ENCODE peak calls at places on chromosomes 5 and 9, in six cellular contexts. One of them, this sample, is unnamed.

GRCh38 chr5:42518595-42519067 is 95.4 kb downstream of the GHR start:
- DNase-seq in mammary epithelial cell: no peak
- DNase-seq in thyroid gland: no peak
- DNase-seq in natural killer cell: no peak
- DNase-seq in H9: no peak
- DNase-seq in left ventricle myocardium inferior: no peak
- DNase-seq in this sample: no peak

GRCh38 chr5:169192572-169192971 is 108.4 kb downstream of the SLIT3 start:
- DNase-seq in mammary epithelial cell: peak; percentile 43
- DNase-seq in thyroid gland: no peak
- DNase-seq in natural killer cell: no peak
- DNase-seq in H9: no peak
- DNase-seq in left ventricle myocardium inferior: no peak
- DNase-seq in this sample: no peak

GRCh38 chr5:122615832-122616231 is 159.0 kb upstream of the SNX2 start:
- DNase-seq in mammary epithelial cell: no peak
- DNase-seq in thyroid gland: no peak
- DNase-seq in natural killer cell: no peak
- DNase-seq in H9: no peak
- DNase-seq in left ventricle myocardium inferior: no peak
- DNase-seq in this sample: no peak

GRCh38 chr9:114081441-114082016 is 3.4 kb upstream of the AMBP start:
- DNase-seq in mammary epithelial cell: no peak
- DNase-seq in thyroid gland: no peak
- DNase-seq in natural killer cell: peak; percentile 10
- DNase-seq in H9: peak; percentile 13
- DNase-seq in left ventricle myocardium inferior: no peak
- DNase-seq in this sample: no peak

GRCh38 chr5:67315082-67315801 is 118.6 kb upstream of the CD180 start:
- DNase-seq in mammary epithelial cell: peak; percentile 76
- DNase-seq in thyroid gland: no peak
- DNase-seq in natural killer cell: no peak
- DNase-seq in H9: peak; percentile 28
- DNase-seq in left ventricle myocardium inferior: no peak
- DNase-seq in this sample: no peak

GRCh38 chr5:155883966-155884555 is 442.9 kb upstream of the SGCD start:
- DNase-seq in mammary epithelial cell: no peak
- DNase-seq in thyroid gland: no peak
- DNase-seq in natural killer cell: no peak
- DNase-seq in H9: no peak
- DNase-seq in left ventricle myocardium inferior: no peak
- DNase-seq in this sample: no peak

GRCh38 chr5:100803391-100803790 is 99.7 kb downstream of the ST8SIA4 start:
- DNase-seq in mammary epithelial cell: no peak
- DNase-seq in thyroid gland: no peak
- DNase-seq in natural killer cell: no peak
- DNase-seq in H9: no peak
- DNase-seq in left ventricle myocardium inferior: no peak
- DNase-seq in this sample: no peak

GRCh38 chr9:121498150-121498486 is 1.5 kb downstream of the GGTA1 start:
- DNase-seq in mammary epithelial cell: peak; percentile 70
- DNase-seq in thyroid gland: peak; percentile 64
- DNase-seq in natural killer cell: no peak
- DNase-seq in H9: peak; percentile 75
- DNase-seq in left ventricle myocardium inferior: peak; percentile 34
- DNase-seq in this sample: peak; percentile 42

GRCh38 chr9:6566409-6567139 is 79.0 kb downstream of the GLDC start:
- DNase-seq in mammary epithelial cell: peak; percentile 99
- DNase-seq in thyroid gland: no peak
- DNase-seq in natural killer cell: no peak
- DNase-seq in H9: no peak
- DNase-seq in left ventricle myocardium inferior: no peak
- DNase-seq in this sample: no peak

GRCh38 chr9:76652894-76653293 is 111.3 kb upstream of the PCA3 start:
- DNase-seq in mammary epithelial cell: no peak
- DNase-seq in thyroid gland: no peak
- DNase-seq in natural killer cell: no peak
- DNase-seq in H9: no peak
- DNase-seq in left ventricle myocardium inferior: no peak
- DNase-seq in this sample: no peak

GRCh38 chr5:149946118-149946517 is 1.5 kb upstream of the PDE6A start:
- DNase-seq in mammary epithelial cell: no peak
- DNase-seq in thyroid gland: no peak
- DNase-seq in natural killer cell: no peak
- DNase-seq in H9: no peak
- DNase-seq in left ventricle myocardium inferior: no peak
- DNase-seq in this sample: no peak

GRCh38 chr9:79382468-79382867 is 189.3 kb upstream of the TLE4 start:
- DNase-seq in mammary epithelial cell: peak; percentile 11
- DNase-seq in thyroid gland: no peak
- DNase-seq in natural killer cell: no peak
- DNase-seq in H9: no peak
- DNase-seq in left ventricle myocardium inferior: no peak
- DNase-seq in this sample: no peak

GRCh38 chr9:112535364-112535763 is 48.7 kb downstream of the KIAA1958 start:
- DNase-seq in mammary epithelial cell: no peak
- DNase-seq in thyroid gland: no peak
- DNase-seq in natural killer cell: no peak
- DNase-seq in H9: no peak
- DNase-seq in left ventricle myocardium inferior: no peak
- DNase-seq in this sample: no peak

GRCh38 chr5:20353481-20353880 is 365.5 kb upstream of the CDH18 start:
- DNase-seq in mammary epithelial cell: peak; percentile 73
- DNase-seq in thyroid gland: no peak
- DNase-seq in natural killer cell: no peak
- DNase-seq in H9: no peak
- DNase-seq in left ventricle myocardium inferior: no peak
- DNase-seq in this sample: no peak

GRCh38 chr5:170533383-170533782 is 29.6 kb downstream of the KCNIP1 start:
- DNase-seq in mammary epithelial cell: no peak
- DNase-seq in thyroid gland: no peak
- DNase-seq in natural killer cell: no peak
- DNase-seq in H9: no peak
- DNase-seq in left ventricle myocardium inferior: no peak
- DNase-seq in this sample: no peak

GRCh38 chr5:178786859-178787499 is 56.5 kb upstream of the ZNF354A start:
- DNase-seq in mammary epithelial cell: peak; percentile 87
- DNase-seq in thyroid gland: no peak
- DNase-seq in natural killer cell: no peak
- DNase-seq in H9: no peak
- DNase-seq in left ventricle myocardium inferior: no peak
- DNase-seq in this sample: no peak

GRCh38 chr5:43486353-43486752 is 2.7 kb upstream of the TMEM267 start:
- DNase-seq in mammary epithelial cell: no peak
- DNase-seq in thyroid gland: no peak
- DNase-seq in natural killer cell: no peak
- DNase-seq in H9: no peak
- DNase-seq in left ventricle myocardium inferior: no peak
- DNase-seq in this sample: no peak

GRCh38 chr9:90124961-90125360 is 517.7 kb downstream of the DIRAS2 start:
- DNase-seq in mammary epithelial cell: no peak
- DNase-seq in thyroid gland: no peak
- DNase-seq in natural killer cell: no peak
- DNase-seq in H9: no peak
- DNase-seq in left ventricle myocardium inferior: no peak
- DNase-seq in this sample: no peak

GRCh38 chr5:1274471-1274870 is 20.4 kb downstream of the TERT start:
- DNase-seq in mammary epithelial cell: no peak
- DNase-seq in thyroid gland: no peak
- DNase-seq in natural killer cell: no peak
- DNase-seq in H9: no peak
- DNase-seq in left ventricle myocardium inferior: no peak
- DNase-seq in this sample: no peak

DNA sequence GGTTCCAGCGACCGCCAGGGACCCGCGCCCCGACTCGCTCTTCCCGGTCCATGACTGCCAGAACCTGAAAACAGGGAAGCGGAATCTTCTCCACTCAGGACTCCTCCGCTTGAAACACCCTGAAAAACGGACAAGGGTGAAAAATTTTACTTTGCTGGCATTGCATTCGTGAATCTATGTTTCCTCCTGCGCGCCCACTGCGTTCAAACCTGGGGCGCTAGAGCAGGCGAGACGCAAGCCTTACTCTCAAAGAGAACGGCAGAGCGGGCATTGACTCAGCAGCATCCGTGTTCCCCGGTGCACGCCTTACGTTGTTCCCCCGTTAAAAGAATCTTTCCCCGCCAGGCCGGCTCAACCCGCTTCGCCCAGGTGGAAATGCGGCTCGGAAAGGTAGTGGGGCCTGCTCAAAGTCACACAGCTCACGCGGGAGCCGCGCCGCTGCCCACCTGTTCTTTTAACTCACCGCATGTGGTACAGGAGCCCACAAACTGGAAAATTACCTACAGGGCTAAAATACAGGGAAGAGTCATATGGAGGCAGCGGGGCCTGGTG is 999 bp upstream of the DRD1 start:
- DNase-seq in mammary epithelial cell: no peak
- DNase-seq in thyroid gland: no peak
- DNase-seq in natural killer cell: no peak
- DNase-seq in H9: no peak
- DNase-seq in left ventricle myocardium inferior: no peak
- DNase-seq in this sample: no peak
- TF ChIP-seq CTCF in mammary epithelial cell: no peak
- TF ChIP-seq CTCF in thyroid gland: no peak
- TF ChIP-seq CTCF in natural killer cell: no peak
- TF ChIP-seq CTCF in H9: peak; percentile 6
- TF ChIP-seq CTCF in left ventricle myocardium inferior: peak; percentile 6
- TF ChIP-seq CTCF in this sample: peak; percentile 18

DNA sequence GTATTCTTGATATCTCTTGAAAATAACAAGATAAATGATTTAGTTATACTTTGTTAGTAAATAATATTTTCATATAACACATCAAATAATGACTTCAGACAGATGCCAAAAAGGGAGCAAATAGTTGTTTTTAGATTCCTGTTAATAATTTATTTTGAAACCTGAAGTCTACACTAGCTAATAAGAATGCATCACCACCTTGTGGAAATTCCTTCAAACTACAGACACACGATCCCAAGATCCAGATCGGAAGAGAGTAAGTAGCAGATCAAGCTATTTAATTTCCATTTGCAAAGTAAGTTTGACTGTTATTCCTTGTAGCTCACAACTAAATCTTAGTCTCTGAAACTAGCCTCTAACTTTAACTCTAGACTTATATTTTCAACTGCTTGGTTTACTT is 35.5 kb upstream of the ISL1 start:
- DNase-seq in mammary epithelial cell: no peak
- DNase-seq in thyroid gland: no peak
- DNase-seq in natural killer cell: no peak
- DNase-seq in H9: no peak
- DNase-seq in left ventricle myocardium inferior: no peak
- DNase-seq in this sample: no peak
- TF ChIP-seq CTCF in mammary epithelial cell: peak; percentile 47
- TF ChIP-seq CTCF in thyroid gland: no peak
- TF ChIP-seq CTCF in natural killer cell: no peak
- TF ChIP-seq CTCF in H9: peak; percentile 73
- TF ChIP-seq CTCF in left ventricle myocardium inferior: no peak
- TF ChIP-seq CTCF in this sample: peak; percentile 32

GRCh38 chr9:119368681-119369581 is at the start of gene BRINP1:
- DNase-seq in mammary epithelial cell: peak; percentile 76
- DNase-seq in thyroid gland: peak; percentile 3
- DNase-seq in natural killer cell: no peak
- DNase-seq in H9: peak; percentile 80
- DNase-seq in left ventricle myocardium inferior: peak; percentile 14
- DNase-seq in this sample: peak; percentile 47

GRCh38 chr9:119368179-119368578 is 1.1 kb downstream of the BRINP1 start:
- DNase-seq in mammary epithelial cell: no peak
- DNase-seq in thyroid gland: no peak
- DNase-seq in natural killer cell: no peak
- DNase-seq in H9: no peak
- DNase-seq in left ventricle myocardium inferior: no peak
- DNase-seq in this sample: no peak

GRCh38 chr9:119369670-119370366 is 583 bp upstream of the BRINP1 start:
- DNase-seq in mammary epithelial cell: no peak
- DNase-seq in thyroid gland: no peak
- DNase-seq in natural killer cell: no peak
- DNase-seq in H9: no peak
- DNase-seq in left ventricle myocardium inferior: no peak
- DNase-seq in this sample: no peak

GRCh38 chr9:119366909-119367690 is 2.1 kb downstream of the BRINP1 start:
- DNase-seq in mammary epithelial cell: peak; percentile 51
- DNase-seq in thyroid gland: no peak
- DNase-seq in natural killer cell: no peak
- DNase-seq in H9: no peak
- DNase-seq in left ventricle myocardium inferior: no peak
- DNase-seq in this sample: no peak

DNA sequence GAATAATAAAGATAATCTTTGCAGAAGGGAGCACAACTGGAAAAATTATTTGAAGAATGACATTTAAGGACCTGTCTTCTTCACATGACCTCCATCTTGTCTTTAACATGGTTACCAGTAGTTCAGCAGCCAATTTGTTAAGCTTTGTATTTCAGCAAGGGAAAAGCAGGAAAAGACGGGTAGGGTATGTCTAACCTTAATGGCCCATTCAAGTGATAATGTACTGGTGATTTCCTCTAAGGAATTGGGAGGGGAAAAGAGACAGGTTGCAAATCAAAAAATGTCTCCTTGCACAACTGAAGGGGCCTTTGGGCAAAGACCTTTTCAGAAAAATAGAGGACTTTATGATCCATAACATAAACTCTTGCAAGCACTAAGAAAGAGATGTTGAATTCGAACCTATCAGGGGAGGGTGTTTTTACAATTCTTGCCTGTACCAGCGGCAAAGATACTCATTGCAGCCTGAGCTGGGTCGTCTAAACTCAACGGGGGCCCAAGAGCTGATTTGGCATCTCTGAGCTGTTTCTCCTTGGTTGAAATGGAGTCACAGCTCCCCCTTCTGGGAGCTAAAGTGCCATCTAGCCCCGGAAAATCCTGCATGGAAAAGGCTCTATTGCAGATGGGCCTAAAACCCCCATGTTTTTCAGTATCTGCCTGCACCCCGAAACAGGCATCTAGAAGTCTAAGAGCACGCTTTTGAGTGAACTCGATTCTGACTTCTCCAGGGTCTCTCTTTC is 3.8 kb downstream of the BRINP1 start:
- DNase-seq in mammary epithelial cell: peak; percentile 40
- DNase-seq in thyroid gland: peak; percentile 5
- DNase-seq in natural killer cell: no peak
- DNase-seq in H9: peak; percentile 87
- DNase-seq in left ventricle myocardium inferior: no peak
- DNase-seq in this sample: peak; percentile 36
- TF ChIP-seq CTCF in mammary epithelial cell: peak; percentile 83
- TF ChIP-seq CTCF in thyroid gland: peak; percentile 34
- TF ChIP-seq CTCF in natural killer cell: no peak
- TF ChIP-seq CTCF in H9: peak; percentile 92
- TF ChIP-seq CTCF in left ventricle myocardium inferior: peak; percentile 67
- TF ChIP-seq CTCF in this sample: peak; percentile 83

DNA sequence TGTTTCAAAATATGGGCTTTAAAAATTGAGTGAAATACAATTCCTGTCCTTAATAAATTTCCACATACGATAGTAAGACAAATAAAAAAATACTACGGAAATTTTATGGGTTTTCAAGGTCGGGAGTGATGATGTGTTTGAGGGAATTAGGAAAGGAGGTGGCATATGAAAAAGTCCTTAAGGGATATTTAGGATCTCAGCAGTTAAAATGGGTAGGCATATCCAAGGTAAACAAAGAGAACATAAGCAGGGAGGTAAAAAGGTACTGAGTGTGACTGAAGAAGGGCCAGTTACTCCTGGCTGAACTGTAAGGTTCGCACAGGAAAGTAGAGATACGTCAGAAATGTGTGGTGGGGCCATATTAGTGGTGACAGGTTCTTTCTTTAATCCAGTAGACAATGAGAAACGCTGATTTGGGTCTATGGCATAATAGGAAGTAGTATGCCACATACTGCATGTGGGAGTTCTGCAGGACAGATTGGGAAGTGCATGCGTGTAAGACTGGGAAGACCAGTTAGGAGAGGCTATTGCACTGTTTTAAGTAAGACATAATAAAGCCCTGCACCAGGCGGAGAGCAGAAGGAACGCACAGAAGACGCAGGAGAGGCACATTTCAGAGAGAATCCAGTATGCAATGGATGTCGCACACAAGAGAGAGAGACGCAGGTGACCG is 932 bp upstream of the HMGCR start:
- DNase-seq in mammary epithelial cell: peak; percentile 78
- DNase-seq in thyroid gland: peak; percentile 52
- DNase-seq in natural killer cell: no peak
- DNase-seq in H9: no peak
- DNase-seq in left ventricle myocardium inferior: no peak
- DNase-seq in this sample: no peak
- TF ChIP-seq CTCF in mammary epithelial cell: peak; percentile 61
- TF ChIP-seq CTCF in thyroid gland: peak; percentile 54
- TF ChIP-seq CTCF in natural killer cell: no peak
- TF ChIP-seq CTCF in H9: peak; percentile 42
- TF ChIP-seq CTCF in left ventricle myocardium inferior: peak; percentile 40
- TF ChIP-seq CTCF in this sample: peak; percentile 51